ENCODE peak calls at places on chromosomes 11 and 22, in four cellular contexts. One of them, this sample, is unnamed.

GRCh38 chr11:66280428-66280827 is 2.5 kb downstream of the CNIH2 start:
- DNase-seq in spleen: peak; percentile 77
- DNase-seq in pancreas: peak; percentile 18
- DNase-seq in neural progenitor cell: peak; percentile 35
- DNase-seq in this sample: no peak

GRCh38 chr11:126695293-126695692 is 305.3 kb downstream of the KIRREL3 start:
- DNase-seq in pancreas: no peak
- DNase-seq in spleen: no peak
- DNase-seq in neural progenitor cell: no peak
- DNase-seq in this sample: no peak

GRCh38 chr11:57354699-57355098 is 16.5 kb downstream of the P2RX3 start:
- DNase-seq in spleen: no peak
- DNase-seq in pancreas: no peak
- DNase-seq in neural progenitor cell: no peak
- DNase-seq in this sample: no peak

GRCh38 chr11:102268083-102268984 is 49.0 kb upstream of the BIRC3 start:
- DNase-seq in pancreas: peak; percentile 92
- DNase-seq in neural progenitor cell: peak; percentile 92
- DNase-seq in spleen: peak; percentile 90
- DNase-seq in this sample: peak; percentile 95

GRCh38 chr11:74739546-74740270 is 8.5 kb upstream of the CHRDL2 start:
- DNase-seq in spleen: no peak
- DNase-seq in neural progenitor cell: peak; percentile 77
- DNase-seq in pancreas: peak; percentile 29
- DNase-seq in this sample: peak; percentile 24

GRCh38 chr11:30992513-30992849 is 377.1 kb downstream of the DCDC1 start:
- DNase-seq in spleen: no peak
- DNase-seq in pancreas: no peak
- DNase-seq in neural progenitor cell: no peak
- DNase-seq in this sample: no peak

GRCh38 chr22:32723632-32724031 is 77.9 kb upstream of the TIMP3 start:
- DNase-seq in spleen: peak; percentile 88
- DNase-seq in pancreas: no peak
- DNase-seq in neural progenitor cell: no peak
- DNase-seq in this sample: peak; percentile 42

GRCh38 chr22:20204281-20204680 is 53.4 kb upstream of the CCDC188 start:
- DNase-seq in neural progenitor cell: no peak
- DNase-seq in spleen: no peak
- DNase-seq in pancreas: no peak
- DNase-seq in this sample: no peak

GRCh38 chr11:122727101-122727929 is 71.8 kb downstream of the UBASH3B start:
- DNase-seq in neural progenitor cell: peak; percentile 37
- DNase-seq in pancreas: no peak
- DNase-seq in spleen: no peak
- DNase-seq in this sample: no peak

GRCh38 chr11:18600915-18601569 is 1.5 kb downstream of the MISFA start:
- DNase-seq in pancreas: no peak
- DNase-seq in neural progenitor cell: no peak
- DNase-seq in spleen: no peak
- DNase-seq in this sample: no peak

GRCh38 chr22:36198482-36198881 is 3.1 kb downstream of the APOL4 start:
- DNase-seq in pancreas: no peak
- DNase-seq in spleen: no peak
- DNase-seq in neural progenitor cell: no peak
- DNase-seq in this sample: no peak

GRCh38 chr11:128492461-128492860 is 94.9 kb downstream of the ETS1 start:
- DNase-seq in pancreas: no peak
- DNase-seq in neural progenitor cell: no peak
- DNase-seq in spleen: no peak
- DNase-seq in this sample: no peak

GRCh38 chr11:69950120-69950519 is 128.0 kb upstream of the ANO1 start:
- DNase-seq in spleen: peak; percentile 24
- DNase-seq in pancreas: no peak
- DNase-seq in neural progenitor cell: peak; percentile 76
- DNase-seq in this sample: no peak

GRCh38 chr11:43947003-43947500 is 4.6 kb downstream of the C11orf96 start:
- DNase-seq in spleen: peak; percentile 67
- DNase-seq in neural progenitor cell: peak; percentile 58
- DNase-seq in pancreas: no peak
- DNase-seq in this sample: no peak

GRCh38 chr11:115712296-115712695 is 208.1 kb upstream of the CADM1 start:
- DNase-seq in spleen: no peak
- DNase-seq in pancreas: no peak
- DNase-seq in neural progenitor cell: no peak
- DNase-seq in this sample: no peak

GRCh38 chr22:24208012-24208749 is 26.9 kb downstream of the SUSD2 start:
- DNase-seq in neural progenitor cell: no peak
- DNase-seq in spleen: no peak
- DNase-seq in pancreas: peak; percentile 40
- DNase-seq in this sample: peak; percentile 86

GRCh38 chr22:39434721-39435120 is 22.1 kb upstream of the MGAT3 start:
- DNase-seq in neural progenitor cell: no peak
- DNase-seq in spleen: no peak
- DNase-seq in pancreas: no peak
- DNase-seq in this sample: no peak
- H3K27ac ChIP-seq in neural progenitor cell: no peak overlapping the region
- H3K27ac ChIP-seq in spleen: no peak overlapping the region
- H3K27ac ChIP-seq in pancreas: no peak overlapping the region
- H3K27ac ChIP-seq in this sample: no peak overlapping the region

GRCh38 chr11:65182258-65183170 is 786 bp downstream of the CAPN1 start:
- DNase-seq in neural progenitor cell: peak; percentile 65
- DNase-seq in pancreas: peak; percentile 56
- DNase-seq in spleen: peak; percentile 82
- DNase-seq in this sample: peak; percentile 46
- H3K27ac ChIP-seq in neural progenitor cell: no peak overlapping the region
- H3K27ac ChIP-seq in pancreas: peak overlapping the region; percentile 96
- H3K27ac ChIP-seq in spleen: peak overlapping the region; percentile 96
- H3K27ac ChIP-seq in this sample: peak overlapping the region; percentile 91

GRCh38 chr22:46079861-46080821 is 70.2 kb upstream of the PPARA start:
- DNase-seq in neural progenitor cell: no peak
- DNase-seq in pancreas: peak; percentile 72
- DNase-seq in spleen: peak; percentile 78
- DNase-seq in this sample: peak; percentile 79

GRCh38 chr22:46082633-46083032 is 67.7 kb upstream of the PPARA start:
- DNase-seq in neural progenitor cell: no peak
- DNase-seq in pancreas: no peak
- DNase-seq in spleen: no peak
- DNase-seq in this sample: no peak

GRCh38 chr22:46081036-46081830 is 69.1 kb upstream of the PPARA start:
- DNase-seq in spleen: peak; percentile 70
- DNase-seq in pancreas: peak; percentile 29
- DNase-seq in neural progenitor cell: no peak
- DNase-seq in this sample: no peak

GRCh38 chr22:46083383-46084350 is 66.7 kb upstream of the PPARA start:
- DNase-seq in pancreas: peak; percentile 30
- DNase-seq in neural progenitor cell: no peak
- DNase-seq in spleen: peak; percentile 54
- DNase-seq in this sample: no peak

GRCh38 chr22:46081831-46082210 is 68.5 kb upstream of the PPARA start:
- DNase-seq in spleen: peak; percentile 60
- DNase-seq in pancreas: peak; percentile 23
- DNase-seq in neural progenitor cell: peak; percentile 26
- DNase-seq in this sample: no peak
- H3K27ac ChIP-seq in spleen: peak overlapping the region; percentile 98
- H3K27ac ChIP-seq in pancreas: peak overlapping the region; percentile 98
- H3K27ac ChIP-seq in neural progenitor cell: no peak overlapping the region
- H3K27ac ChIP-seq in this sample: peak overlapping the region; percentile 96

GRCh38 chr11:73651661-73652045 is 5.3 kb downstream of the PLEKHB1 start:
- DNase-seq in pancreas: no peak
- DNase-seq in spleen: no peak
- DNase-seq in neural progenitor cell: no peak
- DNase-seq in this sample: no peak
- H3K27ac ChIP-seq in pancreas: no peak overlapping the region
- H3K27ac ChIP-seq in spleen: no peak overlapping the region
- H3K27ac ChIP-seq in neural progenitor cell: no peak overlapping the region
- H3K27ac ChIP-seq in this sample: no peak overlapping the region

GRCh38 chr11:118009821-118010737 is 23.9 kb downstream of the IL10RA start:
- DNase-seq in pancreas: no peak
- DNase-seq in neural progenitor cell: no peak
- DNase-seq in spleen: no peak
- DNase-seq in this sample: no peak

GRCh38 chr11:118008271-118008903 is 22.2 kb downstream of the IL10RA start:
- DNase-seq in spleen: peak; percentile 81
- DNase-seq in neural progenitor cell: no peak
- DNase-seq in pancreas: no peak
- DNase-seq in this sample: no peak

GRCh38 chr11:118012083-118012669 is 26.0 kb downstream of the IL10RA start:
- DNase-seq in neural progenitor cell: no peak
- DNase-seq in pancreas: no peak
- DNase-seq in spleen: peak; percentile 85
- DNase-seq in this sample: no peak

GRCh38 chr11:118014022-118014421 is 27.8 kb downstream of the IL10RA start:
- DNase-seq in spleen: no peak
- DNase-seq in pancreas: no peak
- DNase-seq in neural progenitor cell: no peak
- DNase-seq in this sample: no peak

DNA sequence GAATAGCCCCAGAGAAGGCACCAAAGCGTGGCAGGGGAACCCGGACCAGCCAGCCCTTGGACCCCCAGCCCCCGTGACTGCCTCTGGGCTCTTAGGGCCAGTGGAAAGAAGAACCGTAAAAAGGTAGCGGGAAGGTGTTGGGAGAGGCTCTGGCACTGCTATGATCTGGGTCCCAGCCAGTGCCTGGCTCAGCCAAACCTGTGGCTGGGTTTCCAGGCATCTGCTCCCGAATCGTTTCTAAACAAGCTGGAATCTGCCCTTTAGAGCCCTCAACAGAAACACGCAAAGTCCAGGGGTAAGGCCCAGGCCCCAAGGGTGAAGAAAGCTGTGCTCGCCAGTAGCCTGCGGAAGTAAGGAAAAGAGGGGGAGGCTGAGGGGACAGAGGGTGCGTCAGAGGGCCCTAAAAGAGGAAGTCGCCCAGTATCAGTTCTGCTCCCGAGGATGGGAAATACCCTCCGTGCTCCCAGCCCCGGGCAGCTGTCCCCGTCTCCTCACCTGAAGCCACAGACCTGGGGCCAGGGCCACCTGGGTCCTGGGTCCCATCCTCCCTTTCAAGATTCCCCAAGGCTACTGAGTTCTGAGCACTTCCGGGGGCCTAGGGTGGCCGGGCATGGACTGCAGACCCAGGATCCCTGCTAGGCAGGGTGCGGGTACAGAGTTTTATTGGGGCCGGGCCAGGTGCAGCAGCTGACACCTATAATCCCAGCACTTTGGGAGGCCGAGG is 24.7 kb downstream of the IL10RA start:
- DNase-seq in pancreas: no peak
- DNase-seq in neural progenitor cell: no peak
- DNase-seq in spleen: peak; percentile 95
- DNase-seq in this sample: no peak
- H3K27ac ChIP-seq in pancreas: no peak overlapping the region
- H3K27ac ChIP-seq in neural progenitor cell: no peak overlapping the region
- H3K27ac ChIP-seq in spleen: peak overlapping the region; percentile 98
- H3K27ac ChIP-seq in this sample: no peak overlapping the region